ENCODE peak calls at places on chromosomes 3 and 15, in eight cellular contexts. V is retina; J is cardiac muscle cell; U is GDM1; Q is H54; C is T-helper 1 cell; L is activated CD4-positive, alpha-beta T cell treated with anti-CD3 and anti-CD28 coated beads for 36 hours; M is Calu3. S is an unnamed sample.

GRCh38 chr3:185733980-185734724 is 90.7 kb downstream of the IGF2BP2 start:
- DNase-seq in V (peak; percentile 35), J (peak; percentile 88), U (peak; percentile 65), Q (peak; percentile 49), C (no peak), L (peak; percentile 37), M (peak; percentile 82), S (no peak)

GRCh38 chr15:60611592-60612346 is 132.8 kb upstream of the ICE2 start:
- DNase-seq in V (no peak), J (no peak), U (no peak), Q (no peak), C (no peak), L (no peak), M (no peak), S (no peak)

GRCh38 chr3:126441256-126441880 is 34.3 kb downstream of the ZXDC start:
- DNase-seq in V (no peak), J (no peak), U (no peak), Q (no peak), C (no peak), L (no peak), M (no peak), S (peak; percentile 31)

GRCh38 chr3:65758871-65759598 is 279.7 kb downstream of the MAGI1 start:
- DNase-seq in V (no peak), J (peak; percentile 30), U (no peak), Q (no peak), C (no peak), L (no peak), M (no peak), S (no peak)

GRCh38 chr3:126666002-126666401 is 11.1 kb upstream of the TXNRD3 start:
- DNase-seq in V (no peak), J (no peak), U (no peak), Q (no peak), C (no peak), L (no peak), M (peak; percentile 1), S (no peak)

GRCh38 chr3:16419640-16420039 is 93.9 kb downstream of the RFTN1 start:
- DNase-seq in V (no peak), J (peak; percentile 56), U (no peak), Q (no peak), C (no peak), L (no peak), M (no peak), S (no peak)

GRCh38 chr15:36797128-36797527 is 217.7 kb downstream of the CDIN1 start:
- DNase-seq in V (no peak), J (no peak), U (no peak), Q (no peak), C (no peak), L (no peak), M (no peak), S (no peak)

GRCh38 chr15:66027268-66027806 is 158.0 kb downstream of the RAB11A start:
- DNase-seq in V (no peak), J (peak; percentile 18), U (no peak), Q (peak; percentile 68), C (no peak), L (no peak), M (peak; percentile 87), S (no peak)

GRCh38 chr3:78765671-78766485 is 1001.9 kb downstream of the ROBO1 start:
- DNase-seq in V (no peak), J (no peak), U (no peak), Q (no peak), C (no peak), L (no peak), M (no peak), S (no peak)

GRCh38 chr3:157523814-157524213 is 20.6 kb upstream of the VEPH1 start:
- DNase-seq in V (no peak), J (no peak), U (no peak), Q (no peak), C (no peak), L (no peak), M (no peak), S (no peak)

GRCh38 chr3:44208568-44208967 is 33.1 kb upstream of the TOPAZ1 start:
- DNase-seq in V (no peak), J (no peak), U (no peak), Q (no peak), C (no peak), L (no peak), M (no peak), S (no peak)

GRCh38 chr15:43150171-43150929 is 17.0 kb downstream of the TMEM62 start:
- DNase-seq in V (no peak), J (peak; percentile 84), U (no peak), Q (peak; percentile 51), C (no peak), L (no peak), M (no peak), S (no peak)

GRCh38 chr3:76954412-76954811 is 85.5 kb upstream of the ROBO2 start:
- DNase-seq in V (no peak), J (no peak), U (no peak), Q (no peak), C (no peak), L (no peak), M (no peak), S (no peak)

GRCh38 chr15:31149987-31150386 is 48.5 kb upstream of the TRPM1 start:
- DNase-seq in V (no peak), J (no peak), U (no peak), Q (no peak), C (no peak), L (no peak), M (no peak), S (no peak)

GRCh38 chr3:117761992-117762944 is 1052.7 kb downstream of the TUSC7 start:
- DNase-seq in V (peak; percentile 51), J (no peak), U (no peak), Q (no peak), C (no peak), L (no peak), M (peak; percentile 1), S (no peak)

GRCh38 chr3:25429960-25430941 is 2.2 kb downstream of the RARB start:
- DNase-seq in V (no peak), J (peak; percentile 58), U (no peak), Q (no peak), C (no peak), L (no peak), M (no peak), S (no peak)

GRCh38 chr3:52216585-52217408 is 8.6 kb downstream of the TLR9 start:
- DNase-seq in V (no peak), J (peak; percentile 84), U (no peak), Q (peak; percentile 96), C (peak; percentile 42), L (peak; percentile 66), M (peak; percentile 93), S (peak; percentile 90)

GRCh38 chr3:56415672-56416071 is 52.6 kb downstream of the ERC2 start:
- DNase-seq in V (no peak), J (peak; percentile 2), U (no peak), Q (no peak), C (no peak), L (no peak), M (no peak), S (no peak)